ENCODE peak calls at places on chromosomes 4 and X, in nine cellular contexts. One of them, this sample, is unnamed. For H3K9me3 and H3K4me1, the result is how much of the 10 kb centered on the place peaks cover.

GRCh38 chrX:146144090-146144489 is 326.5 kb downstream of the SLITRK2 start:
- DNase-seq in PC-3: no peak
- DNase-seq in small intestine: peak
- DNase-seq in thyroid gland: no peak
- DNase-seq in right cardiac atrium: no peak
- DNase-seq in breast epithelium: no peak
- DNase-seq in kidney: no peak
- DNase-seq in heart left ventricle: no peak
- DNase-seq in iPS DF 6.9: no peak
- DNase-seq in this sample: no peak

GRCh38 chr4:74111990-74112389 is 13.0 kb upstream of the CXCL2 start:
- DNase-seq in PC-3: no peak
- DNase-seq in small intestine: peak
- DNase-seq in thyroid gland: peak
- DNase-seq in right cardiac atrium: no peak
- DNase-seq in breast epithelium: peak
- DNase-seq in kidney: peak
- DNase-seq in heart left ventricle: peak
- DNase-seq in iPS DF 6.9: no peak
- DNase-seq in this sample: no peak

GRCh38 chrX:115350696-115351408 is 61.3 kb downstream of the LUZP4 start:
- DNase-seq in PC-3: no peak
- DNase-seq in small intestine: no peak
- DNase-seq in thyroid gland: no peak
- DNase-seq in right cardiac atrium: no peak
- DNase-seq in breast epithelium: no peak
- DNase-seq in kidney: no peak
- DNase-seq in heart left ventricle: no peak
- DNase-seq in iPS DF 6.9: no peak
- DNase-seq in this sample: no peak

GRCh38 chrX:41275661-41276609 is 58.0 kb upstream of the DDX3X start:
- DNase-seq in PC-3: peak
- DNase-seq in small intestine: peak
- DNase-seq in thyroid gland: peak
- DNase-seq in right cardiac atrium: peak
- DNase-seq in breast epithelium: peak
- DNase-seq in kidney: peak
- DNase-seq in heart left ventricle: peak
- DNase-seq in iPS DF 6.9: peak
- DNase-seq in this sample: peak

GRCh38 chrX:40062525-40063193 is 35.1 kb downstream of the BCOR start:
- DNase-seq in PC-3: no peak
- DNase-seq in small intestine: no peak
- DNase-seq in thyroid gland: no peak
- DNase-seq in right cardiac atrium: no peak
- DNase-seq in breast epithelium: no peak
- DNase-seq in kidney: no peak
- DNase-seq in heart left ventricle: no peak
- DNase-seq in iPS DF 6.9: no peak
- DNase-seq in this sample: no peak

GRCh38 chr4:180618396-180618795 is 1624.8 kb upstream of the TENM3 start:
- DNase-seq in PC-3: no peak
- DNase-seq in small intestine: no peak
- DNase-seq in thyroid gland: no peak
- DNase-seq in right cardiac atrium: no peak
- DNase-seq in breast epithelium: no peak
- DNase-seq in kidney: no peak
- DNase-seq in heart left ventricle: no peak
- DNase-seq in iPS DF 6.9: no peak
- DNase-seq in this sample: no peak

GRCh38 chr4:3676907-3677495 is 89.2 kb upstream of the ADRA2C start:
- DNase-seq in PC-3: no peak
- DNase-seq in small intestine: no peak
- DNase-seq in thyroid gland: no peak
- DNase-seq in right cardiac atrium: no peak
- DNase-seq in breast epithelium: no peak
- DNase-seq in kidney: peak
- DNase-seq in heart left ventricle: no peak
- DNase-seq in iPS DF 6.9: no peak
- DNase-seq in this sample: peak

GRCh38 chrX:148647666-148648065 is 147.2 kb downstream of the AFF2 start:
- DNase-seq in PC-3: no peak
- DNase-seq in small intestine: no peak
- DNase-seq in thyroid gland: no peak
- DNase-seq in right cardiac atrium: no peak
- DNase-seq in breast epithelium: no peak
- DNase-seq in kidney: no peak
- DNase-seq in heart left ventricle: no peak
- DNase-seq in iPS DF 6.9: no peak
- DNase-seq in this sample: no peak

GRCh38 chr4:138222041-138222440 is 20.1 kb downstream of the SLC7A11 start:
- DNase-seq in PC-3: peak
- DNase-seq in small intestine: no peak
- DNase-seq in thyroid gland: no peak
- DNase-seq in right cardiac atrium: no peak
- DNase-seq in breast epithelium: no peak
- DNase-seq in kidney: no peak
- DNase-seq in heart left ventricle: no peak
- DNase-seq in iPS DF 6.9: no peak
- DNase-seq in this sample: no peak

GRCh38 chr4:14867847-14868246 is 134.4 kb upstream of the CPEB2 start:
- DNase-seq in PC-3: no peak
- DNase-seq in small intestine: no peak
- DNase-seq in thyroid gland: no peak
- DNase-seq in right cardiac atrium: no peak
- DNase-seq in breast epithelium: no peak
- DNase-seq in kidney: no peak
- DNase-seq in heart left ventricle: no peak
- DNase-seq in iPS DF 6.9: no peak
- DNase-seq in this sample: no peak

GRCh38 chr4:123446791-123447474 is 50.3 kb downstream of the SPRY1 start:
- DNase-seq in PC-3: no peak
- DNase-seq in small intestine: peak
- DNase-seq in thyroid gland: no peak
- DNase-seq in right cardiac atrium: no peak
- DNase-seq in breast epithelium: no peak
- DNase-seq in kidney: no peak
- DNase-seq in heart left ventricle: no peak
- DNase-seq in iPS DF 6.9: no peak
- DNase-seq in this sample: no peak

GRCh38 chr4:89788243-89789072 is 48.5 kb downstream of the SNCA start:
- DNase-seq in PC-3: no peak
- DNase-seq in small intestine: no peak
- DNase-seq in thyroid gland: no peak
- DNase-seq in right cardiac atrium: peak
- DNase-seq in breast epithelium: no peak
- DNase-seq in kidney: no peak
- DNase-seq in heart left ventricle: peak
- DNase-seq in iPS DF 6.9: no peak
- DNase-seq in this sample: no peak

GRCh38 chr4:25146076-25146475 is 14.2 kb downstream of the SEPSECS start:
- DNase-seq in PC-3: no peak
- DNase-seq in small intestine: peak
- DNase-seq in thyroid gland: no peak
- DNase-seq in right cardiac atrium: no peak
- DNase-seq in breast epithelium: no peak
- DNase-seq in kidney: no peak
- DNase-seq in heart left ventricle: no peak
- DNase-seq in iPS DF 6.9: no peak
- DNase-seq in this sample: no peak

GRCh38 chrX:38304010-38304409 is 23.3 kb downstream of the RPGR start:
- DNase-seq in PC-3: peak
- DNase-seq in small intestine: no peak
- DNase-seq in thyroid gland: no peak
- DNase-seq in right cardiac atrium: no peak
- DNase-seq in breast epithelium: no peak
- DNase-seq in kidney: no peak
- DNase-seq in heart left ventricle: no peak
- DNase-seq in iPS DF 6.9: no peak
- DNase-seq in this sample: no peak

GRCh38 chr4:54683616-54684346 is 26.0 kb downstream of the KIT start:
- DNase-seq in PC-3: peak
- DNase-seq in small intestine: peak
- DNase-seq in thyroid gland: no peak
- DNase-seq in right cardiac atrium: peak
- DNase-seq in breast epithelium: no peak
- DNase-seq in kidney: no peak
- DNase-seq in heart left ventricle: peak
- DNase-seq in iPS DF 6.9: no peak
- DNase-seq in this sample: no peak

GRCh38 chr4:102730968-102731533 is 29.7 kb downstream of the MANBA start:
- DNase-seq in PC-3: no peak
- DNase-seq in small intestine: no peak
- DNase-seq in thyroid gland: no peak
- DNase-seq in right cardiac atrium: no peak
- DNase-seq in breast epithelium: no peak
- DNase-seq in kidney: no peak
- DNase-seq in heart left ventricle: no peak
- DNase-seq in iPS DF 6.9: peak
- DNase-seq in this sample: no peak

DNA sequence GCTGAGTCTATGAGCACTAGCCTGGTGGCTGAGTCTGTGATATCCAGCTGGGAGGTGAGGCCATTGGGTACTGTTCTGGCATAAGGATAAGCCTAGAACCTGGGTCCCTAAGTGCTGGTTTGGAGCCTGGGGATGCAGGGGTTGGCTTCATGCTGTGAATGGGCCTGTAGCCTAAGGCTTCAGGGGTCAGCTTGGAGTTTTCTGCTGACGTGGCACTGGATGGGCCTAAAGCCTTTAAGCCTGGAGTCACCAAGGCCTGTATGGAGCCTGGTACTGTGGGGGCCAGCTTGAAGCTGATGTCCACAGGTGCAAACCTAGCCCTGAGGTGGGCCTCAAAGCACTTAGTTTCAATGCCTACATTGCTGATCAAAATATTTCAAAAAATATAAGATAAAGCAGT is 979.6 kb upstream of the POU3F4 start:
- DNase-seq in PC-3: no peak
- DNase-seq in small intestine: no peak
- DNase-seq in thyroid gland: no peak
- DNase-seq in right cardiac atrium: no peak
- DNase-seq in breast epithelium: no peak
- DNase-seq in kidney: no peak
- DNase-seq in heart left ventricle: no peak
- DNase-seq in iPS DF 6.9: no peak
- DNase-seq in this sample: peak
- H3K9me3 ChIP-seq in PC-3: under half
- H3K9me3 ChIP-seq in small intestine: under half
- H3K9me3 ChIP-seq in thyroid gland: under half
- H3K9me3 ChIP-seq in right cardiac atrium: under half
- H3K9me3 ChIP-seq in breast epithelium: under half
- H3K9me3 ChIP-seq in kidney: under half
- H3K9me3 ChIP-seq in heart left ventricle: under half
- H3K9me3 ChIP-seq in iPS DF 6.9: under half
- H3K9me3 ChIP-seq in this sample: under half

GRCh38 chrX:153631931-153632611 is 14.9 kb upstream of the DUSP9 start:
- DNase-seq in PC-3: no peak
- DNase-seq in small intestine: no peak
- DNase-seq in thyroid gland: no peak
- DNase-seq in right cardiac atrium: no peak
- DNase-seq in breast epithelium: no peak
- DNase-seq in kidney: no peak
- DNase-seq in heart left ventricle: no peak
- DNase-seq in iPS DF 6.9: no peak
- DNase-seq in this sample: peak

GRCh38 chrX:153633607-153634180 is 13.3 kb upstream of the DUSP9 start:
- DNase-seq in PC-3: no peak
- DNase-seq in small intestine: no peak
- DNase-seq in thyroid gland: no peak
- DNase-seq in right cardiac atrium: peak
- DNase-seq in breast epithelium: no peak
- DNase-seq in kidney: peak
- DNase-seq in heart left ventricle: no peak
- DNase-seq in iPS DF 6.9: no peak
- DNase-seq in this sample: peak

GRCh38 chrX:153633048-153633447 is 14.0 kb upstream of the DUSP9 start:
- DNase-seq in PC-3: no peak
- DNase-seq in small intestine: no peak
- DNase-seq in thyroid gland: no peak
- DNase-seq in right cardiac atrium: no peak
- DNase-seq in breast epithelium: no peak
- DNase-seq in kidney: peak
- DNase-seq in heart left ventricle: no peak
- DNase-seq in iPS DF 6.9: no peak
- DNase-seq in this sample: peak

GRCh38 chrX:153632612-153632980 is 14.4 kb upstream of the DUSP9 start:
- DNase-seq in PC-3: no peak
- DNase-seq in small intestine: no peak
- DNase-seq in thyroid gland: no peak
- DNase-seq in right cardiac atrium: no peak
- DNase-seq in breast epithelium: no peak
- DNase-seq in kidney: no peak
- DNase-seq in heart left ventricle: no peak
- DNase-seq in iPS DF 6.9: no peak
- DNase-seq in this sample: peak

GRCh38 chrX:153631346-153631745 is 15.7 kb upstream of the DUSP9 start:
- DNase-seq in PC-3: no peak
- DNase-seq in small intestine: no peak
- DNase-seq in thyroid gland: no peak
- DNase-seq in right cardiac atrium: no peak
- DNase-seq in breast epithelium: no peak
- DNase-seq in kidney: no peak
- DNase-seq in heart left ventricle: no peak
- DNase-seq in iPS DF 6.9: no peak
- DNase-seq in this sample: no peak
- H3K4me1 ChIP-seq in PC-3: under half
- H3K4me1 ChIP-seq in small intestine: under half
- H3K4me1 ChIP-seq in thyroid gland: under half
- H3K4me1 ChIP-seq in right cardiac atrium: under half
- H3K4me1 ChIP-seq in breast epithelium: under half
- H3K4me1 ChIP-seq in kidney: under half
- H3K4me1 ChIP-seq in heart left ventricle: under half
- H3K4me1 ChIP-seq in iPS DF 6.9: under half
- H3K4me1 ChIP-seq in this sample: under half

DNA sequence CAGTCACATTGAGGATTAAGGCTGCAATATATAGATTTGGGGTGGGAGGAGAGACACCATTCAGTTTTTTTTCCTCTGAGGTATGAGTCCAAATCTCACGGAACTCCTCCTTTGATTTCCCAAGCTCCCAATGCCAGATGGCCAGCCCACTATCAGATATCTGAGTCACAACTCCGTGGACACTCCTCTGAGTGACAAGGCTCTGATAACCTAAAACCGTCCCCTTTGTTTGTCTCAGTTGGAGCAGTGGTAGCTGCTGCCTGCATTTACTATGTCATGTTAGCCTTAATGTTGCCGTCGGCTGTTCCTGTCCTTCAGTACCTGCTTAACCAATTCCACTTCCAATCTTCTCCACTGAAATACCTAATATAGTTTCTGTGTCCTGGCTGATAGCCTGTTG is 107.3 kb downstream of the DTHD1 start:
- DNase-seq in PC-3: no peak
- DNase-seq in small intestine: no peak
- DNase-seq in thyroid gland: no peak
- DNase-seq in right cardiac atrium: no peak
- DNase-seq in breast epithelium: no peak
- DNase-seq in kidney: no peak
- DNase-seq in heart left ventricle: no peak
- DNase-seq in iPS DF 6.9: no peak
- DNase-seq in this sample: no peak
- H3K9me3 ChIP-seq in PC-3: under half
- H3K9me3 ChIP-seq in small intestine: under half
- H3K9me3 ChIP-seq in thyroid gland: under half
- H3K9me3 ChIP-seq in right cardiac atrium: under half
- H3K9me3 ChIP-seq in breast epithelium: under half
- H3K9me3 ChIP-seq in kidney: under half
- H3K9me3 ChIP-seq in heart left ventricle: under half
- H3K9me3 ChIP-seq in iPS DF 6.9: under half
- H3K9me3 ChIP-seq in this sample: under half

GRCh38 chr4:1721003-1721665 is at the start of the genes TACC3 and TMEM129:
- DNase-seq in PC-3: peak
- DNase-seq in small intestine: peak
- DNase-seq in thyroid gland: peak
- DNase-seq in right cardiac atrium: peak
- DNase-seq in breast epithelium: peak
- DNase-seq in kidney: peak
- DNase-seq in heart left ventricle: peak
- DNase-seq in iPS DF 6.9: peak
- DNase-seq in this sample: peak
- H3K4me1 ChIP-seq in PC-3: under half
- H3K4me1 ChIP-seq in small intestine: under half
- H3K4me1 ChIP-seq in thyroid gland: under half
- H3K4me1 ChIP-seq in right cardiac atrium: under half
- H3K4me1 ChIP-seq in breast epithelium: under half
- H3K4me1 ChIP-seq in kidney: under half
- H3K4me1 ChIP-seq in heart left ventricle: half or more
- H3K4me1 ChIP-seq in iPS DF 6.9: under half
- H3K4me1 ChIP-seq in this sample: half or more